ENCODE peak calls at places on chromosomes 1 and 21, in eight cellular contexts. P is GM23248, W is fibroblast of lung, I is K562, F is osteoblast, E is H9, Q is Karpas-422, U is PC-9. H is an unnamed sample.

GRCh38 chr1:234851450-234852438 is 241.8 kb upstream of the IRF2BP2 start:
- DNase-seq in U (no peak), Q (peak; percentile 58), F (peak; percentile 66), W (no peak), E (no peak), I (peak; percentile 71), P (peak; percentile 39), H (peak; percentile 56)

GRCh38 chr1:19484338-19484792 is 974 bp downstream of the CAPZB start:
- DNase-seq in E (peak; percentile 48), U (no peak), F (no peak), Q (peak; percentile 60), P (peak; percentile 64), I (no peak), W (no peak), H (no peak)

GRCh38 chr1:4603317-4604110 is 50.9 kb upstream of the AJAP1 start:
- DNase-seq in I (no peak), F (no peak), P (no peak), W (no peak), E (no peak), Q (no peak), U (no peak), H (no peak)

GRCh38 chr1:102902045-102902444 is 206.3 kb downstream of the COL11A1 start:
- DNase-seq in Q (no peak), F (no peak), W (no peak), E (no peak), I (no peak), P (peak; percentile 44), U (no peak), H (no peak)

GRCh38 chr1:60160141-60160540 is 86.6 kb upstream of the C1orf87 start:
- DNase-seq in U (no peak), P (peak; percentile 32), W (no peak), F (no peak), Q (no peak), E (no peak), I (no peak), H (peak; percentile 63)

GRCh38 chr1:20483833-20484525 is 2.0 kb downstream of the CAMK2N1 start:
- DNase-seq in F (peak; percentile 85), E (peak; percentile 61), U (no peak), I (no peak), W (peak; percentile 45), Q (no peak), P (peak; percentile 55), H (peak; percentile 39)

GRCh38 chr1:218521414-218522169 is 176.5 kb downstream of the TGFB2 start:
- DNase-seq in U (no peak), I (peak; percentile 73), E (peak; percentile 67), W (peak; percentile 55), Q (peak; percentile 81), P (peak; percentile 69), F (no peak), H (no peak)

GRCh38 chr1:174041369-174041768 is 19.2 kb upstream of the RC3H1 start:
- DNase-seq in I (no peak), W (no peak), P (no peak), U (no peak), E (no peak), F (no peak), Q (no peak), H (no peak)

GRCh38 chr1:177571485-177572076 is 398.3 kb downstream of the SEC16B start:
- DNase-seq in U (no peak), F (no peak), I (no peak), P (no peak), E (no peak), W (peak; percentile 43), Q (no peak), H (no peak)

GRCh38 chr1:29708818-29709710 is 472.7 kb downstream of the PTPRU start:
- DNase-seq in P (peak; percentile 81), F (peak; percentile 91), U (peak; percentile 68), Q (no peak), W (peak; percentile 60), I (no peak), E (no peak), H (peak; percentile 87)

GRCh38 chr1:103960710-103961109 is 211.0 kb downstream of the AMY1C start:
- DNase-seq in F (no peak), U (no peak), Q (no peak), W (no peak), P (no peak), I (no peak), E (no peak), H (no peak)

GRCh38 chr1:175774921-175775320 is 31.5 kb upstream of the TNR start:
- DNase-seq in Q (no peak), W (no peak), I (no peak), E (peak; percentile 50), F (no peak), U (no peak), P (no peak), H (no peak)

GRCh38 chr1:3541930-3542329 is 69.4 kb downstream of the MEGF6 start:
- DNase-seq in Q (no peak), I (no peak), P (no peak), U (peak; percentile 80), E (no peak), F (peak; percentile 87), W (no peak), H (no peak)

GRCh38 chr1:193011395-193011794 is 47.8 kb downstream of the UCHL5 start:
- DNase-seq in F (no peak), I (no peak), U (no peak), E (no peak), P (no peak), Q (no peak), W (no peak), H (no peak)

GRCh38 chr21:18759267-18759666 is 355.7 kb upstream of the TMPRSS15 start:
- DNase-seq in I (no peak), F (no peak), E (no peak), W (no peak), U (no peak), P (no peak), Q (no peak), H (no peak)

GRCh38 chr1:110673805-110674336 is 869 bp downstream of the KCNA3 start:
- DNase-seq in U (no peak), E (no peak), W (no peak), I (no peak), F (peak; percentile 14), Q (no peak), P (no peak), H (no peak)

GRCh38 chr21:43644609-43645008 is 14.7 kb downstream of the HSF2BP start:
- DNase-seq in U (no peak), F (peak; percentile 68), I (no peak), E (no peak), Q (no peak), P (peak; percentile 88), W (peak; percentile 29), H (peak; percentile 80)

GRCh38 chr1:163054056-163054706 is 15.0 kb upstream of the RGS4 start:
- DNase-seq in Q (no peak), U (no peak), W (no peak), E (no peak), F (no peak), P (no peak), I (no peak), H (peak; percentile 43)

GRCh38 chr1:26666855-26667254 is 29.0 kb upstream of the ARID1A start:
- DNase-seq in F (no peak), E (no peak), P (peak; percentile 9), U (peak; percentile 41), I (peak; percentile 45), Q (no peak), W (peak; percentile 39), H (peak; percentile 22)

GRCh38 chr1:70504821-70505193 is 93.7 kb downstream of the CTH start:
- DNase-seq in W (peak; percentile 27), U (no peak), P (peak; percentile 88), E (no peak), F (no peak), I (no peak), Q (no peak), H (peak; percentile 60)

GRCh38 chr21:42733037-42733632 is 79.7 kb downstream of the PDE9A start:
- DNase-seq in I (no peak), W (no peak), E (no peak), F (peak; percentile 27), P (no peak), U (no peak), Q (no peak), H (peak; percentile 14)

GRCh38 chr1:226867461-226868054 is 2.9 kb upstream of the PSEN2 start:
- DNase-seq in P (no peak), U (peak; percentile 77), E (peak; percentile 48), W (no peak), F (no peak), Q (no peak), I (no peak), H (no peak)

GRCh38 chr1:144101397-144102050 is 129.7 kb upstream of the FAM72C start:
- DNase-seq in I (no peak), E (peak; percentile 36), W (no peak), P (peak; percentile 3), F (no peak), U (peak; percentile 35), Q (no peak), H (no peak)

GRCh38 chr1:86955678-86956077 is 41.2 kb downstream of the HS2ST1 start:
- DNase-seq in Q (no peak), U (no peak), F (no peak), I (no peak), E (no peak), W (no peak), P (no peak), H (no peak)
- H3K79me2 ChIP-seq in Q (peaks cover 67% of the 10 kb centered on the region), U (peaks cover 8% of the 10 kb centered on the region), F (peaks cover 7% of the 10 kb centered on the region), I (peaks cover 91% of the 10 kb centered on the region), E (peaks cover 7% of the 10 kb centered on the region), W (no peaks in the 10 kb centered on the region), P (peaks cover 10% of the 10 kb centered on the region), H (peaks cover 15% of the 10 kb centered on the region)

GRCh38 chr1:90989302-90989701 is 32.5 kb downstream of the ZNF644 start:
- DNase-seq in Q (no peak), E (no peak), U (no peak), I (no peak), F (no peak), W (no peak), P (no peak), H (no peak)

GRCh38 chr1:90990779-90991178 is 31.1 kb downstream of the ZNF644 start:
- DNase-seq in Q (no peak), W (no peak), I (no peak), U (no peak), E (no peak), F (peak; percentile 48), P (no peak), H (no peak)

GRCh38 chr1:90989990-90990389 is 31.8 kb downstream of the ZNF644 start:
- DNase-seq in F (no peak), P (no peak), E (no peak), Q (no peak), W (no peak), I (no peak), U (no peak), H (no peak)

GRCh38 chr1:90986954-90987353 is 34.9 kb downstream of the ZNF644 start:
- DNase-seq in U (no peak), E (no peak), P (no peak), Q (no peak), I (no peak), F (no peak), W (no peak), H (no peak)

GRCh38 chr1:90987860-90988259 is 34.0 kb downstream of the ZNF644 start:
- DNase-seq in P (no peak), U (no peak), F (no peak), W (no peak), I (no peak), E (no peak), Q (no peak), H (no peak)
- H3K79me2 ChIP-seq in P (peaks cover 100% of the 10 kb centered on the region), U (peaks cover 100% of the 10 kb centered on the region), F (peaks cover 99% of the 10 kb centered on the region), W (peaks cover 83% of the 10 kb centered on the region), I (peaks cover 100% of the 10 kb centered on the region), E (peaks cover 44% of the 10 kb centered on the region), Q (peaks cover 100% of the 10 kb centered on the region), H (peaks cover 100% of the 10 kb centered on the region)

GRCh38 chr1:169795687-169796086 is 980 bp upstream of the METTL18 start:
- DNase-seq in E (no peak), I (peak; percentile 46), Q (peak; percentile 72), U (no peak), F (no peak), P (peak; percentile 41), W (no peak), H (no peak)
- H3K79me2 ChIP-seq in E (peaks cover 2% of the 10 kb centered on the region), I (peaks cover 47% of the 10 kb centered on the region), Q (peaks cover 73% of the 10 kb centered on the region), U (peaks cover 51% of the 10 kb centered on the region), F (peaks cover 25% of the 10 kb centered on the region), P (peaks cover 44% of the 10 kb centered on the region), W (peaks cover 8% of the 10 kb centered on the region), H (peaks cover 34% of the 10 kb centered on the region)

GRCh38 chr1:184389446-184389845 is 2.6 kb downstream of the C1orf21 start:
- DNase-seq in F (no peak), I (no peak), P (peak; percentile 53), Q (no peak), W (no peak), U (no peak), E (no peak), H (peak; percentile 21)
- H3K79me2 ChIP-seq in F (peaks cover 41% of the 10 kb centered on the region), I (no peaks in the 10 kb centered on the region), P (peaks cover 27% of the 10 kb centered on the region), Q (no peaks in the 10 kb centered on the region), W (peaks cover 51% of the 10 kb centered on the region), U (no peaks in the 10 kb centered on the region), E (peaks cover 6% of the 10 kb centered on the region), H (peaks cover 4% of the 10 kb centered on the region)